ENCODE peak calls at places on chromosomes 1 and 21, in five cellular contexts. One of them, this sample, is unnamed. For H3K4me1, the result is how much of the 10 kb centered on the place peaks cover.

GRCh38 chr1:40844079-40844478 is 18.1 kb downstream of the CITED4 start:
- DNase-seq in spleen: peak
- DNase-seq in GM12878: no peak
- DNase-seq in lower lobe of right lung: no peak
- DNase-seq in BE2C: peak
- DNase-seq in this sample: no peak

GRCh38 chr1:222279591-222279990 is 268.3 kb downstream of the HHIPL2 start:
- DNase-seq in lower lobe of right lung: no peak
- DNase-seq in GM12878: no peak
- DNase-seq in BE2C: no peak
- DNase-seq in spleen: no peak
- DNase-seq in this sample: no peak

GRCh38 chr1:8025671-8026144 is 401 bp downstream of the ERRFI1 start:
- DNase-seq in BE2C: no peak
- DNase-seq in spleen: peak
- DNase-seq in GM12878: no peak
- DNase-seq in lower lobe of right lung: no peak
- DNase-seq in this sample: no peak

GRCh38 chr1:29236993-29237905 is 927 bp downstream of the PTPRU start:
- DNase-seq in BE2C: peak
- DNase-seq in lower lobe of right lung: peak
- DNase-seq in GM12878: no peak
- DNase-seq in spleen: peak
- DNase-seq in this sample: peak

GRCh38 chr1:27634166-27634981 is 611 bp downstream of the FGR start:
- DNase-seq in BE2C: peak
- DNase-seq in GM12878: no peak
- DNase-seq in lower lobe of right lung: peak
- DNase-seq in spleen: peak
- DNase-seq in this sample: no peak

GRCh38 chr1:170696591-170697337 is 32.8 kb downstream of the PRRX1 start:
- DNase-seq in spleen: no peak
- DNase-seq in GM12878: no peak
- DNase-seq in BE2C: no peak
- DNase-seq in lower lobe of right lung: no peak
- DNase-seq in this sample: no peak

GRCh38 chr1:24386241-24386640 is 27.3 kb downstream of the STPG1 start:
- DNase-seq in GM12878: no peak
- DNase-seq in BE2C: no peak
- DNase-seq in spleen: no peak
- DNase-seq in lower lobe of right lung: no peak
- DNase-seq in this sample: no peak

GRCh38 chr1:177569476-177569875 is 398.7 kb downstream of the BRINP2 start:
- DNase-seq in BE2C: no peak
- DNase-seq in GM12878: no peak
- DNase-seq in spleen: no peak
- DNase-seq in lower lobe of right lung: no peak
- DNase-seq in this sample: no peak

GRCh38 chr1:61091455-61091854 is 9.1 kb downstream of the NFIA start:
- DNase-seq in GM12878: no peak
- DNase-seq in BE2C: no peak
- DNase-seq in lower lobe of right lung: no peak
- DNase-seq in spleen: no peak
- DNase-seq in this sample: no peak

DNA sequence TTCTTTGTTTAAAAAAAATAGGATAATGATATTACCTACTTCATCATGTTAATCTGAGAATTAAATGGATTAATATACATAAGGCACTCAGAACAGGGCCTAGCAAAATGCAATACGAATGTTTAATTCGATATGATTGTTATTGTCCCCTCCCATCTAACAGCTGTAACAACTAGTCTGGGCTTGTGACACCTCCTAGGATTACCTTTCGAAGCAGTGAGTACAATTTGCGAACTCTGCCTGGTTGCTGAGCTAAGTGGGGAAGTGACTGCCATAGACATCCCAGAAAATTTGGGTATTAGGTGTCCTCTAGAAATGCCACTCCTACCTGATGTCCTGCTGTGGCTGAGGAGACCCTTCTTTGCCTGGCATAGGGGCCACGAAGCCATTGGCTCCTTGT is 3.0 kb downstream of the RASSF5 start:
- DNase-seq in GM12878: no peak
- DNase-seq in BE2C: no peak
- DNase-seq in spleen: no peak
- DNase-seq in lower lobe of right lung: no peak
- DNase-seq in this sample: no peak
- H3K4me1 ChIP-seq in GM12878: under half
- H3K4me1 ChIP-seq in BE2C: under half
- H3K4me1 ChIP-seq in spleen: half or more
- H3K4me1 ChIP-seq in lower lobe of right lung: half or more
- H3K4me1 ChIP-seq in this sample: under half

DNA sequence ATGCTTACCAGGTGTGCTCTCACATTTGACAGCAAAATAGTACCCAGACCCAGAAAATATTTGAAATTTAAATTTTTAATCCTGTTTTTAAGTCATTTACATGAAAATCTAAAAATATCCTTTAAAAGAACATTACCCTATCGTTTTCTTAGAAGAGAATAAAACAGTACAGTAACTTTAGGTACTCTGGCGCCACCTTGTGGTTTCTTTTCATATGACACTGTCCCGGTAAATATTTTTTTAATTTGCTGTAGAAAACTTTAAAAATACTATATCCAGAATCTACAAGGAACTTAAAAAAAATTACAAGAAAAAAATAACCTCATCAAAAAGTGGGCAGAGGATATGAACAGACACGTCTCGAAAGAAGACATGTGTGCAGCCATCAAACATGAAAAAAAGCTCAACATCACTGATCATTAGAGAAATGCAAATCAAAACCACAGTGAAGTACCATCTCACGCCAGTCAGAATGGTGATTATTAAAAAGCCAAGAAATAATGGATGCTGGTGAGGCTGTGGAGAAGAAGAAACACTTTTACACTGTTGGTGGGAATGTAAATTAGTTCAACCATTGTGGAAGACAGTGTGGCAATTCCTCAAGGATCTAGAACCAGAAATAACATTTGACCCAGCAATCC is 129.2 kb downstream of the RGS21 start:
- DNase-seq in BE2C: peak
- DNase-seq in lower lobe of right lung: no peak
- DNase-seq in spleen: no peak
- DNase-seq in GM12878: no peak
- DNase-seq in this sample: peak
- H3K4me3 ChIP-seq in BE2C: no peak
- H3K4me3 ChIP-seq in lower lobe of right lung: peak
- H3K4me3 ChIP-seq in spleen: no peak
- H3K4me3 ChIP-seq in GM12878: no peak
- H3K4me3 ChIP-seq in this sample: no peak

DNA sequence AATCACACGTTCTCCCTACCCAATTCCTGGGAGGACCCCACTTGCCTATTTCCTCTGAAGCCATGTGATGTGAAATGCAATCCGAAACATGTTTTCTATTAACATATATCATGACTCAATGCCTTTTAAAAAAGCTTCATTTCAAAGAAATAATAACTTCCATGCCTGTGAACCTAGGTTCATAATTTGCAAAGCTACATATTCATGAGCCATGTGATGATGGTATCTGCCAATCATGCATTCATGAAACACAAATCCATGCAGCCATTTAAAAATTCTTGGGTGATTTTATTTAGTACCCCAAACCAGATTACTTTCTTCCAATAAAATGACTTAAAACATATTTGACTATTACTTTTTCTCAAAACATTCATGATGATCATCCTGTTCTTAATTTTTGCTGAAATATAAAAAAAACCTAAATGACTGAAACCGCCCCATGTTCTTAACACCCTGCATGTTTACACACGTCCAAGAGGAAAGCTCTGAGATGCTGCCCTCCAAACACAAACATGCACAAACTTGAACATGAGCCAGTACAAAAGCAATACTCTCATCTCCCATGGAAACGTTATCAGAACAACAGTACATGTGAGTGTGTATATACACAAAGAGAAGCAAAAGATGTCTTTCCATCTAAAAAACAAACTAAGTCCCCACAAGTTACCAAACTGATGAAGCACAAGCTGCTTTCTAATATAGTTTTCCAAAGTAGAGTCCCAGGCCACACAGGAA is 140.1 kb downstream of the TGFBR3 start:
- DNase-seq in BE2C: no peak
- DNase-seq in spleen: no peak
- DNase-seq in GM12878: no peak
- DNase-seq in lower lobe of right lung: no peak
- DNase-seq in this sample: no peak
- H3K4me1 ChIP-seq in BE2C: under half
- H3K4me1 ChIP-seq in spleen: under half
- H3K4me1 ChIP-seq in GM12878: under half
- H3K4me1 ChIP-seq in lower lobe of right lung: half or more
- H3K4me1 ChIP-seq in this sample: under half

GRCh38 chr21:23507501-23507900 is 2099.8 kb downstream of the MRPL39 start:
- DNase-seq in lower lobe of right lung: no peak
- DNase-seq in BE2C: no peak
- DNase-seq in spleen: no peak
- DNase-seq in GM12878: no peak
- DNase-seq in this sample: no peak
- H3K4me3 ChIP-seq in lower lobe of right lung: no peak
- H3K4me3 ChIP-seq in BE2C: no peak
- H3K4me3 ChIP-seq in spleen: no peak
- H3K4me3 ChIP-seq in GM12878: no peak
- H3K4me3 ChIP-seq in this sample: no peak

DNA sequence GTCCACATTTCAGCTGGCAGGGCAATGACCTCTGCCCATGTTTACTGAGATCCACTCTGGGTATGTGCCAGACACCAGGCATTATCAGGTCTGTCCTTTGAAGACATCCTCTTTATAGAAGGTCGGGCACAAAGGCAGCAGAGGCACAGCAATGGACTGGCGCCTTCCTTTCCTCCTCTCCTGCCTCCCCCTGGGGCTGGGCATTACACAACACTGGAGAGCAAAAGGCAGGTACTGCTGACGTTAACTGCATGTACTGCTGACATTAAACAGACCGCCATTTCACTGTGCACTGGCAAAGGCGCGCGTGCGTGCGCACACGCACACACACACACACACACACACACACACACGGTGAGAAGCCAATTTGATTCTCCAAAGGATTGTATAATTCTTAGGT is 2.0 kb upstream of the UBXN10 start:
- DNase-seq in lower lobe of right lung: no peak
- DNase-seq in GM12878: no peak
- DNase-seq in BE2C: peak
- DNase-seq in spleen: no peak
- DNase-seq in this sample: no peak
- H3K4me1 ChIP-seq in lower lobe of right lung: under half
- H3K4me1 ChIP-seq in GM12878: under half
- H3K4me1 ChIP-seq in BE2C: under half
- H3K4me1 ChIP-seq in spleen: under half
- H3K4me1 ChIP-seq in this sample: under half

DNA sequence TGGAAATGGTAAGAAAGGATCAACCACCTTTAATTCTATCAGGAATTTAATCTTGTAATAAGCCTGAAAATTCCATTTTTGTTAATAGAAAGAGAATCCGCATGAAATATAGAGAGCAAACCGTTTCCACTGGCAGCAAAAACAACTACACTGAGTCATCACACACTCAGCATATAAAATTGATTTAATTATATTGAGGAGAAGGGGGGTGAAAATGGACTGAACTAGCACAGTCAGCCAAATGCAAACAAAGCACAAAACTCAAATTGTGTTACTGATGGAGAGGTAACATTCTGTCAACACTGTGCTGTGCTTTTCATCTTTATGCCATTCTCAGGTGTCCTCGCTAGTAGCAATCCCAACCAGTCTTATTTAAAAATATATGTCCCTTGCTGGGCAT is 1583.9 kb downstream of the MRPL39 start:
- DNase-seq in BE2C: no peak
- DNase-seq in GM12878: no peak
- DNase-seq in lower lobe of right lung: no peak
- DNase-seq in spleen: no peak
- DNase-seq in this sample: no peak
- H3K4me3 ChIP-seq in BE2C: peak
- H3K4me3 ChIP-seq in GM12878: no peak
- H3K4me3 ChIP-seq in lower lobe of right lung: no peak
- H3K4me3 ChIP-seq in spleen: no peak
- H3K4me3 ChIP-seq in this sample: no peak

DNA sequence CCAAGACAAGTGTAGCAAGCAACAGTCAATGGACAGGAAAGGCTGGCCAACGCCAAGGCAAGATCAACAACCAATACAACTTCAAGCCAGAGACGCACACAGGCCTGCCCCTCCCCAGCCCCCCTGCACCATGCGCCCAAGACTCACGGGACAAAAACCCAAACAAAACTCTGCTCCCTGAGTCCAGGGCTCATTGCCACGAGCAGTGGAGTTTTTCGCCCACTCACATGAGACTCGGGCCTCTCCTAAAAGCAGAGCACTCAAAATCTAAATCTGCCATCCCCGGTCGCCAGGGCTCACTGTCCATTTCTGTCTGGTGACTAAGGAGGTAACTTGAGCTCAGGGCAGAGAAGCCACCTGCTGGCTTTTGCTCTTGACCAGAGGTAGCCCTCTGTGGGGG is 174.8 kb downstream of the CLIC6 start:
- DNase-seq in BE2C: no peak
- DNase-seq in lower lobe of right lung: no peak
- DNase-seq in spleen: no peak
- DNase-seq in GM12878: no peak
- DNase-seq in this sample: no peak
- H3K4me1 ChIP-seq in BE2C: under half
- H3K4me1 ChIP-seq in lower lobe of right lung: half or more
- H3K4me1 ChIP-seq in spleen: half or more
- H3K4me1 ChIP-seq in GM12878: under half
- H3K4me1 ChIP-seq in this sample: under half